ENCODE peak calls at places on chromosomes 16 and 17, in four cellular contexts. V is IMR-90, S is trophoblast cell, I is mesendoderm. M is an unnamed sample.

GRCh38 chr16:84881702-84882521 is 62.1 kb downstream of the CRISPLD2 start:
- DNase-seq in V (peak), I (peak), S (peak), M (no peak)

GRCh38 chr17:80063815-80064585 is 27.6 kb downstream of the CCDC40 start:
- DNase-seq in I (peak), S (peak), V (peak), M (no peak)

GRCh38 chr16:634051-634670 is 1.9 kb downstream of the METTL26 start:
- DNase-seq in V (no peak), S (no peak), I (no peak), M (no peak)

GRCh38 chr17:30345527-30346075 is 11.7 kb upstream of the TMIGD1 start:
- DNase-seq in S (peak), I (no peak), V (no peak), M (no peak)

GRCh38 chr17:561118-561517 is 153.5 kb downstream of the VPS53 start:
- DNase-seq in S (no peak), I (no peak), V (peak), M (no peak)

GRCh38 chr16:84332975-84333684 is 35.2 kb upstream of the ATP2C2 start:
- DNase-seq in V (no peak), I (peak), S (no peak), M (no peak)

GRCh38 chr16:2987854-2988253 is 7.6 kb upstream of the PKMYT1 start:
- DNase-seq in I (no peak), S (no peak), V (no peak), M (no peak)

GRCh38 chr16:3612510-3613466 is 1.4 kb upstream of the SLX4 start:
- DNase-seq in S (peak), I (no peak), V (no peak), M (no peak)

GRCh38 chr17:73342057-73342522 is 30.3 kb upstream of the CDC42EP4 start:
- DNase-seq in I (peak), V (peak), S (peak), M (peak)

GRCh38 chr16:64751906-64752305 is 370.0 kb downstream of the CDH11 start:
- DNase-seq in S (no peak), V (peak), I (peak), M (no peak)

GRCh38 chr16:51576498-51576897 is 425.4 kb upstream of the SALL1 start:
- DNase-seq in V (no peak), I (no peak), S (no peak), M (no peak)

GRCh38 chr17:46003907-46004748 is 5.1 kb downstream of the STH start:
- DNase-seq in S (no peak), I (no peak), V (peak), M (no peak)

GRCh38 chr17:5194346-5194745 is 2.7 kb upstream of the ZNF594 start:
- DNase-seq in S (no peak), V (no peak), I (no peak), M (no peak)

GRCh38 chr17:5191541-5192417 is at the start of gene ZNF594:
- DNase-seq in I (peak), S (peak), V (peak), M (peak)
- H3K23ac ChIP-seq in I (no peak), S (no peak), V (peak), M (peak)

GRCh38 chr17:44066204-44066930 is at the start of gene LSM12:
- DNase-seq in S (peak), V (peak), I (peak), M (peak)

GRCh38 chr17:44063704-44064639 is 2.5 kb downstream of the LSM12 start:
- DNase-seq in V (no peak), S (no peak), I (no peak), M (no peak)

GRCh38 chr17:44062871-44063270 is 3.6 kb downstream of the LSM12 start:
- DNase-seq in V (no peak), I (no peak), S (no peak), M (no peak)

GRCh38 chr17:44067547-44067945 is 1.1 kb upstream of the LSM12 start:
- DNase-seq in V (no peak), S (no peak), I (no peak), M (no peak)

DNA sequence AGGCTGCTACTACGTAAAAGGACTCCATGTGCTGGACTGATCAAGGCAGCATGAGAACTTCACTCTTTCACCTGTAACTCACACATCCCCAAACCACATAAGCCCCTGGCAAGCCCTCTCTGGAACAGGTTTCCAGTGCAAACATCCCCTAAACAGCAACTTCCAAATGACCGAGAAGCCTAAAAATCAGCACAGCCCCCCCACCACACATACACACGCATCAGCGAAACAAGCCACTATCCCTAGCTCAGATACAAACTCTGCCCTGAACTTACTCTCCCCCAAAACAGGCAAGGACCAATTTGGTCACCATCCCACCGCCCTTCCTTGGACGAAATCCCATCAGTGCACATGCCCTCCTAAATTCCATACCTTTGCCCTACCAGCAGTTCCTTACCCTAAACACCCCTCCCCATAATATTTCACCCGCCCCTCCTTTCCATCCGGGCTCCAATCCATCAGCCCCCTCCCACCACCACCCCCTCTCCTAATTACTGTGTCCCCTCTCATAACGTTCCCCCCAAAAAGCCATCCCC is 735 bp downstream of the LSM12 start:
- DNase-seq in S (peak), V (no peak), I (peak), M (no peak)
- H3K23ac ChIP-seq in S (no peak), V (peak), I (peak), M (no peak)

DNA sequence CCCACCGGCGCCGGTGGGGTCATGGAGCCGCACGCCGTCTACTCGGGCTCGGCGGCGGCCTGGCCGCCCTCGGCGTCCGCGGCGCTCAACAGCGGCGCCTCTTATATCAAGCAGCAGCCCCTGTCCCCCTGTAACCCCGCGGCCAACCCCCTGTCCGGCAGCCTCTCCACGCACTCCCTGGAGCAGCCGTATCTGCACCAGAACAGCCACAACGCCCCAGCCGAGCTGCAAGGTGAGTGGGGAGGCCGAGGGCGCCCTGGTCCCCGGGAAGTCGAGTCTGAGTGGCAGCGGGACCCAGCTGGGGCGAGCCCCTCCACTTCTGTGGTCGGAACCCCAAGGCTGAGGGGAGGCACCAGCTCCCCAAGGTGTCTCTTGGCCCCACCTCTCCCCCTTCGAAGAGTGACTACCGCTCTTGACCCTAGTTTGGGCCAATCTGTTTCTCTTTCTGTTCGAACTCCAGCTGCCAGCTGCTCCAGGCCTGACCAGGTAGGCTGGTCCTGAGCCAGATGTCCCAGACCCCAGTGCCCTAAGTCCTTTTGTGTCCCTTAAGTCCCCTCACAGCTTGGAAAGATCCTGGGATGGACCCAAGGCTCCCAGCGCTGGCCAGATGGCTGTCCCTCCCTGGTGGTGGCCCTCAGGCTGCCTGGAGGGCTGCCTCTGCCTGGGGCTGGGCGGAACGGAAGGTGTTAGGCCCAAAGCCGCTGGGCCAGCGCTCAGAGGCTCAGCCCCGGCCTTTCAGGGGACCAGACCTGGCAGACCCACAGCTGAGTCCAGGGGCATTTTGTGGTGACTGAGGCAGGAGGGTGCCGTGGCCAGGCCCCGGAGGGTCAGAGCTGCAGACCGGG is 1.2 kb downstream of the FOXF1 start:
- DNase-seq in S (no peak), V (peak), I (peak), M (peak)
- H3K23ac ChIP-seq in S (no peak), V (peak), I (no peak), M (peak)

DNA sequence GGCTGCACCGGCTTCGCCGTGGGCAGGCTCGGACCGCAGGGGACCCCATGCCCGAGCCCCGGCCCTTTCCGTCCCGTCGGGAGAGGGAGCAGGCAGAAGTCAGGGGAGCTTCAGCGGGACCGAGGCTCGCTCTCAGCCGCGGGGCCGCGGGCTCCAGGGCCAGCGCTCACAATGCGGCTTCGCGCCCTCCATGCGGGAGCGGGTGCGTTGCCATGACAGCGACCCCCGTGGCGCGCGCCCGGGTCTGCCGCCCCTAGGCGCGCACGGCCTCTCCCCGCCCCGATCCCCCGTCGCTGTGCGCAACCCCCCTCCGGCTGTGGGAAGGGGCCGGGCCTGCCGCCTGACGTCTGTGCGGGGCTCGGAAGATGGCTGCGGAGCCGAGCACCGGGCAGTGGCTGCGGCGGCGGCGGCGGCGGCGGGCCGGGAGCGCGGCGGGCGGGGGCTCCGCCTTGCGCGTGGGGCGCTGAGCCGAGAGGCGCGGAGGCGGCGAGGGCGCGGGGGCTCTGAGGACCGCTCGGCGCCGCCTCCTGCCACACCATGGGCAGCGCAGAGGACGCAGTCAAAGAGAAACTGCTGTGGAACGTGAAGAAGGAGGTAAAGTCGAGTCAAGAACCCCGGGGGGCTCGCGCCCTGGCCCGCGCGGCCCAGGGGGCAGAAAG is at the start of gene SGSM2:
- DNase-seq in S (peak), I (peak), V (peak), M (peak)
- H3K23ac ChIP-seq in S (no peak), I (peak), V (peak), M (peak)

DNA sequence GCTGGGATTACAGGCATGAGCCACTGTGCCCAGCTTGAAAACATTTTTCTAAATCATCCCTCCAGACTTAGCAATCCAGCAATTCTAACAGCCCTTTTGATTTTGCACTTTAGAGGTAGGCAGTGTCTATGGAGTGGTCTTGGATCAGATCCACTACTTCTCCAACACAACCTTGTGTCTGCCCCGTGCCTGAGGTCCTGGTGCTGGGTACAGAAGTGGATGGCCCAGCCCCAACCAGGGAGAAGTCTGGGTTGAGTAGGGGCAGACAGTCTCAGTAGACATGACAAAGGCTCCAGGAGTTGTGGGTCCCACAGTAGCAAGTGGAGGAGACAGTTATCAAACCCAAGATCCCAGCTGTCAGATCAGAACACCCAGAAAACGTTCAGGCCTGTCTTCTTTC is 71.9 kb upstream of the CACNG5 start:
- DNase-seq in I (no peak), S (no peak), V (no peak), M (no peak)
- H3K23ac ChIP-seq in I (no peak), S (no peak), V (no peak), M (no peak)

GRCh38 chr17:81398170-81398854 is 3.1 kb downstream of the BAHCC1 start:
- DNase-seq in V (peak), S (no peak), I (peak), M (no peak)
- H3K23ac ChIP-seq in V (peak), S (no peak), I (peak), M (peak)

GRCh38 chr16:4954714-4955113 is 3.4 kb upstream of the SEC14L5 start:
- DNase-seq in I (no peak), V (peak), S (no peak), M (no peak)

GRCh38 chr16:4957420-4957719 is 760 bp upstream of the SEC14L5 start:
- DNase-seq in S (no peak), I (no peak), V (no peak), M (no peak)

GRCh38 chr16:4960579-4960978 is 2.4 kb downstream of the SEC14L5 start:
- DNase-seq in I (no peak), V (no peak), S (no peak), M (no peak)

GRCh38 chr16:4957720-4958509 is at the start of gene SEC14L5:
- DNase-seq in I (peak), S (peak), V (peak), M (peak)

GRCh38 chr16:4958510-4959111 is 481 bp downstream of the SEC14L5 start:
- DNase-seq in I (no peak), S (no peak), V (no peak), M (no peak)
- H3K23ac ChIP-seq in I (no peak), S (no peak), V (no peak), M (peak)